ENCODE peak calls at places on chromosomes 11 and 22, in eight cellular contexts. One of them, this sample, is unnamed.

GRCh38 chr11:115612331-115612730 is 108.1 kb upstream of the CADM1 start:
- DNase-seq in WERI-Rb-1: no peak
- DNase-seq in fibroblast of pulmonary artery: no peak
- DNase-seq in tibial artery: no peak
- DNase-seq in cardiac muscle cell: peak; percentile 37
- DNase-seq in GM12865: no peak
- DNase-seq in mesothelial cell of epicardium: no peak
- DNase-seq in fibroblast of lung: peak; percentile 83
- DNase-seq in this sample: no peak

GRCh38 chr22:25403284-25403606 is 161.2 kb upstream of the GRK3 start:
- DNase-seq in WERI-Rb-1: no peak
- DNase-seq in fibroblast of pulmonary artery: no peak
- DNase-seq in tibial artery: no peak
- DNase-seq in cardiac muscle cell: no peak
- DNase-seq in GM12865: no peak
- DNase-seq in mesothelial cell of epicardium: no peak
- DNase-seq in fibroblast of lung: no peak
- DNase-seq in this sample: no peak

GRCh38 chr11:64558869-64559268 is 32.2 kb upstream of the SLC22A12 start:
- DNase-seq in WERI-Rb-1: no peak
- DNase-seq in fibroblast of pulmonary artery: no peak
- DNase-seq in tibial artery: no peak
- DNase-seq in cardiac muscle cell: no peak
- DNase-seq in GM12865: no peak
- DNase-seq in mesothelial cell of epicardium: no peak
- DNase-seq in fibroblast of lung: no peak
- DNase-seq in this sample: no peak

GRCh38 chr11:70828498-70829159 is 423.7 kb downstream of the SHANK2 start:
- DNase-seq in WERI-Rb-1: no peak
- DNase-seq in fibroblast of pulmonary artery: no peak
- DNase-seq in tibial artery: no peak
- DNase-seq in cardiac muscle cell: no peak
- DNase-seq in GM12865: no peak
- DNase-seq in mesothelial cell of epicardium: no peak
- DNase-seq in fibroblast of lung: no peak
- DNase-seq in this sample: no peak

GRCh38 chr22:49960967-49961600 is 512 bp downstream of the PIM3 start:
- DNase-seq in WERI-Rb-1: peak; percentile 46
- DNase-seq in fibroblast of pulmonary artery: peak; percentile 49
- DNase-seq in tibial artery: no peak
- DNase-seq in cardiac muscle cell: peak; percentile 57
- DNase-seq in GM12865: peak; percentile 75
- DNase-seq in mesothelial cell of epicardium: no peak
- DNase-seq in fibroblast of lung: peak; percentile 61
- DNase-seq in this sample: peak; percentile 58

GRCh38 chr11:36793542-36793926 is 195.5 kb upstream of the RAG2 start:
- DNase-seq in WERI-Rb-1: peak; percentile 13
- DNase-seq in fibroblast of pulmonary artery: no peak
- DNase-seq in tibial artery: no peak
- DNase-seq in cardiac muscle cell: no peak
- DNase-seq in GM12865: no peak
- DNase-seq in mesothelial cell of epicardium: no peak
- DNase-seq in fibroblast of lung: no peak
- DNase-seq in this sample: no peak

GRCh38 chr11:116334596-116334995 is 438.2 kb downstream of the BUD13 start:
- DNase-seq in WERI-Rb-1: no peak
- DNase-seq in fibroblast of pulmonary artery: no peak
- DNase-seq in tibial artery: no peak
- DNase-seq in cardiac muscle cell: no peak
- DNase-seq in GM12865: no peak
- DNase-seq in mesothelial cell of epicardium: no peak
- DNase-seq in fibroblast of lung: no peak
- DNase-seq in this sample: no peak

GRCh38 chr22:36404436-36404835 is 16.7 kb upstream of the MYH9 start:
- DNase-seq in WERI-Rb-1: no peak
- DNase-seq in fibroblast of pulmonary artery: no peak
- DNase-seq in tibial artery: no peak
- DNase-seq in cardiac muscle cell: no peak
- DNase-seq in GM12865: no peak
- DNase-seq in mesothelial cell of epicardium: no peak
- DNase-seq in fibroblast of lung: no peak
- DNase-seq in this sample: no peak

GRCh38 chr11:63905179-63905578 is 11.8 kb downstream of the RCOR2 start:
- DNase-seq in WERI-Rb-1: no peak
- DNase-seq in fibroblast of pulmonary artery: no peak
- DNase-seq in tibial artery: peak; percentile 27
- DNase-seq in cardiac muscle cell: no peak
- DNase-seq in GM12865: no peak
- DNase-seq in mesothelial cell of epicardium: no peak
- DNase-seq in fibroblast of lung: no peak
- DNase-seq in this sample: no peak

GRCh38 chr22:50039669-50040458 is 18.2 kb downstream of the TTLL8 start:
- DNase-seq in WERI-Rb-1: no peak
- DNase-seq in fibroblast of pulmonary artery: no peak
- DNase-seq in tibial artery: no peak
- DNase-seq in cardiac muscle cell: no peak
- DNase-seq in GM12865: no peak
- DNase-seq in mesothelial cell of epicardium: no peak
- DNase-seq in fibroblast of lung: no peak
- DNase-seq in this sample: no peak

GRCh38 chr22:41501209-41501608 is 32.3 kb downstream of the ACO2 start:
- DNase-seq in WERI-Rb-1: peak; percentile 46
- DNase-seq in fibroblast of pulmonary artery: no peak
- DNase-seq in tibial artery: no peak
- DNase-seq in cardiac muscle cell: no peak
- DNase-seq in GM12865: peak; percentile 63
- DNase-seq in mesothelial cell of epicardium: no peak
- DNase-seq in fibroblast of lung: no peak
- DNase-seq in this sample: peak; percentile 46

GRCh38 chr11:122715883-122716282 is 60.4 kb downstream of the UBASH3B start:
- DNase-seq in WERI-Rb-1: no peak
- DNase-seq in fibroblast of pulmonary artery: no peak
- DNase-seq in tibial artery: no peak
- DNase-seq in cardiac muscle cell: no peak
- DNase-seq in GM12865: no peak
- DNase-seq in mesothelial cell of epicardium: no peak
- DNase-seq in fibroblast of lung: no peak
- DNase-seq in this sample: no peak

GRCh38 chr11:122714021-122714420 is 58.5 kb downstream of the UBASH3B start:
- DNase-seq in WERI-Rb-1: no peak
- DNase-seq in fibroblast of pulmonary artery: no peak
- DNase-seq in tibial artery: no peak
- DNase-seq in cardiac muscle cell: no peak
- DNase-seq in GM12865: peak; percentile 52
- DNase-seq in mesothelial cell of epicardium: no peak
- DNase-seq in fibroblast of lung: no peak
- DNase-seq in this sample: peak; percentile 46

GRCh38 chr11:122714484-122714883 is 59.0 kb downstream of the UBASH3B start:
- DNase-seq in WERI-Rb-1: no peak
- DNase-seq in fibroblast of pulmonary artery: no peak
- DNase-seq in tibial artery: peak; percentile 27
- DNase-seq in cardiac muscle cell: no peak
- DNase-seq in GM12865: no peak
- DNase-seq in mesothelial cell of epicardium: no peak
- DNase-seq in fibroblast of lung: no peak
- DNase-seq in this sample: no peak

GRCh38 chr11:122720482-122720881 is 65.0 kb downstream of the UBASH3B start:
- DNase-seq in WERI-Rb-1: no peak
- DNase-seq in fibroblast of pulmonary artery: peak; percentile 46
- DNase-seq in tibial artery: no peak
- DNase-seq in cardiac muscle cell: peak; percentile 51
- DNase-seq in GM12865: no peak
- DNase-seq in mesothelial cell of epicardium: no peak
- DNase-seq in fibroblast of lung: peak; percentile 67
- DNase-seq in this sample: no peak

GRCh38 chr11:122717264-122717867 is 61.8 kb downstream of the UBASH3B start:
- DNase-seq in WERI-Rb-1: no peak
- DNase-seq in fibroblast of pulmonary artery: no peak
- DNase-seq in tibial artery: no peak
- DNase-seq in cardiac muscle cell: no peak
- DNase-seq in GM12865: peak; percentile 85
- DNase-seq in mesothelial cell of epicardium: no peak
- DNase-seq in fibroblast of lung: no peak
- DNase-seq in this sample: peak; percentile 93
- TF ChIP-seq CTCF in WERI-Rb-1: no peak
- TF ChIP-seq CTCF in fibroblast of pulmonary artery: no peak
- TF ChIP-seq CTCF in tibial artery: no peak
- TF ChIP-seq CTCF in cardiac muscle cell: no peak
- TF ChIP-seq CTCF in GM12865: no peak
- TF ChIP-seq CTCF in mesothelial cell of epicardium: no peak
- TF ChIP-seq CTCF in fibroblast of lung: no peak
- TF ChIP-seq CTCF in this sample: no peak

GRCh38 chr11:10933455-10934292 is 75.8 kb upstream of the ZBED5 start:
- DNase-seq in WERI-Rb-1: peak; percentile 92
- DNase-seq in fibroblast of pulmonary artery: peak; percentile 95
- DNase-seq in tibial artery: peak; percentile 93
- DNase-seq in cardiac muscle cell: peak; percentile 96
- DNase-seq in GM12865: peak; percentile 83
- DNase-seq in mesothelial cell of epicardium: peak; percentile 92
- DNase-seq in fibroblast of lung: peak; percentile 89
- DNase-seq in this sample: peak; percentile 91

GRCh38 chr11:10932976-10933375 is 75.1 kb upstream of the ZBED5 start:
- DNase-seq in WERI-Rb-1: no peak
- DNase-seq in fibroblast of pulmonary artery: no peak
- DNase-seq in tibial artery: no peak
- DNase-seq in cardiac muscle cell: no peak
- DNase-seq in GM12865: no peak
- DNase-seq in mesothelial cell of epicardium: no peak
- DNase-seq in fibroblast of lung: no peak
- DNase-seq in this sample: no peak

GRCh38 chr11:10931761-10932700 is 74.2 kb upstream of the ZBED5 start:
- DNase-seq in WERI-Rb-1: peak; percentile 44
- DNase-seq in fibroblast of pulmonary artery: peak; percentile 24
- DNase-seq in tibial artery: peak; percentile 75
- DNase-seq in cardiac muscle cell: peak; percentile 61
- DNase-seq in GM12865: no peak
- DNase-seq in mesothelial cell of epicardium: peak; percentile 65
- DNase-seq in fibroblast of lung: no peak
- DNase-seq in this sample: no peak

GRCh38 chr11:10930224-10930960 is 72.5 kb upstream of the ZBED5 start:
- DNase-seq in WERI-Rb-1: peak; percentile 27
- DNase-seq in fibroblast of pulmonary artery: peak; percentile 39
- DNase-seq in tibial artery: no peak
- DNase-seq in cardiac muscle cell: no peak
- DNase-seq in GM12865: no peak
- DNase-seq in mesothelial cell of epicardium: no peak
- DNase-seq in fibroblast of lung: peak; percentile 40
- DNase-seq in this sample: peak; percentile 21

GRCh38 chr11:10930961-10931760 is 73.3 kb upstream of the ZBED5 start:
- DNase-seq in WERI-Rb-1: peak; percentile 87
- DNase-seq in fibroblast of pulmonary artery: peak; percentile 84
- DNase-seq in tibial artery: peak; percentile 66
- DNase-seq in cardiac muscle cell: peak; percentile 93
- DNase-seq in GM12865: no peak
- DNase-seq in mesothelial cell of epicardium: peak; percentile 77
- DNase-seq in fibroblast of lung: peak; percentile 80
- DNase-seq in this sample: peak; percentile 50
- TF ChIP-seq CTCF in WERI-Rb-1: no peak
- TF ChIP-seq CTCF in fibroblast of pulmonary artery: no peak
- TF ChIP-seq CTCF in tibial artery: no peak
- TF ChIP-seq CTCF in cardiac muscle cell: no peak
- TF ChIP-seq CTCF in GM12865: no peak
- TF ChIP-seq CTCF in mesothelial cell of epicardium: no peak
- TF ChIP-seq CTCF in fibroblast of lung: no peak
- TF ChIP-seq CTCF in this sample: no peak

GRCh38 chr11:78149646-78150045 is 10.2 kb upstream of the ALG8 start:
- DNase-seq in WERI-Rb-1: no peak
- DNase-seq in fibroblast of pulmonary artery: peak; percentile 77
- DNase-seq in tibial artery: peak; percentile 65
- DNase-seq in cardiac muscle cell: peak; percentile 77
- DNase-seq in GM12865: no peak
- DNase-seq in mesothelial cell of epicardium: no peak
- DNase-seq in fibroblast of lung: peak; percentile 54
- DNase-seq in this sample: peak; percentile 24
- TF ChIP-seq CTCF in WERI-Rb-1: peak; percentile 7
- TF ChIP-seq CTCF in fibroblast of pulmonary artery: peak; percentile 48
- TF ChIP-seq CTCF in tibial artery: peak; percentile 57
- TF ChIP-seq CTCF in cardiac muscle cell: peak; percentile 46
- TF ChIP-seq CTCF in GM12865: no peak
- TF ChIP-seq CTCF in mesothelial cell of epicardium: no peak
- TF ChIP-seq CTCF in fibroblast of lung: peak; percentile 59
- TF ChIP-seq CTCF in this sample: no peak

GRCh38 chr11:84526250-84526649 is 1100.9 kb downstream of the DLG2 start:
- DNase-seq in WERI-Rb-1: no peak
- DNase-seq in fibroblast of pulmonary artery: peak; percentile 2
- DNase-seq in tibial artery: no peak
- DNase-seq in cardiac muscle cell: no peak
- DNase-seq in GM12865: no peak
- DNase-seq in mesothelial cell of epicardium: no peak
- DNase-seq in fibroblast of lung: no peak
- DNase-seq in this sample: no peak

GRCh38 chr11:84522331-84522730 is 1104.8 kb downstream of the DLG2 start:
- DNase-seq in WERI-Rb-1: no peak
- DNase-seq in fibroblast of pulmonary artery: peak; percentile 7
- DNase-seq in tibial artery: no peak
- DNase-seq in cardiac muscle cell: peak; percentile 9
- DNase-seq in GM12865: no peak
- DNase-seq in mesothelial cell of epicardium: no peak
- DNase-seq in fibroblast of lung: peak; percentile 30
- DNase-seq in this sample: no peak

GRCh38 chr11:84518601-84519183 is 1108.5 kb downstream of the DLG2 start:
- DNase-seq in WERI-Rb-1: no peak
- DNase-seq in fibroblast of pulmonary artery: no peak
- DNase-seq in tibial artery: no peak
- DNase-seq in cardiac muscle cell: no peak
- DNase-seq in GM12865: no peak
- DNase-seq in mesothelial cell of epicardium: no peak
- DNase-seq in fibroblast of lung: no peak
- DNase-seq in this sample: no peak

DNA sequence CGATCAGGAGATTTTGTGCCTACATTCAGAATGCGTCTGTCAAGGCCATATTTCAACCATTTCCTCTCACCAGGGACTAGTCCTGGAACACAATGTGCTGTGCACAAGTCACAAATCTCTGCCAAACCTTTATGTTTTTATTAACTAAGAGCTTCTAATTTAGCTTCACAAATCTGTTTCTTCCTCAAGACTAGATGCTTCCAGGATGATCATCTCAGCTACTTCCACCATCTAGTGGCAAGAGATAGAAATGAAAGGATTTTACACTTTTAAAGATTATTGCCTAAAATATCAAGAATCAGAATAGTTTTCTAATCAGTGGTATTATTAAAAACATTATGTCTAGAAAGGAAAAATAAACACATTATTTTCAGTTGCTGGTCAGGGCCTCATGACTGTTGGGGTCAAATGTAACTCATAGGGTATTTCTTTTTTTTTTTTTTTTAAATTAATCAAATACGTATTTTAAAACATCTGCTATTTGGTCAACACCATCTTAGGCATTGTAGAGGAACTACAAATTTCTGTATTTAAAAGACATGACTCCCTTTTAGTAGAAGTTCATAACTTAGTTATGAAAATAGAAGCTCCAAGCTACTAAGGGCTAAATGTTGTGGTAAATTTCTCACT is 1102.6 kb downstream of the DLG2 start:
- DNase-seq in WERI-Rb-1: no peak
- DNase-seq in fibroblast of pulmonary artery: peak; percentile 61
- DNase-seq in tibial artery: no peak
- DNase-seq in cardiac muscle cell: peak; percentile 55
- DNase-seq in GM12865: peak; percentile 10
- DNase-seq in mesothelial cell of epicardium: no peak
- DNase-seq in fibroblast of lung: peak; percentile 29
- DNase-seq in this sample: no peak
- TF ChIP-seq CTCF in WERI-Rb-1: no peak
- TF ChIP-seq CTCF in fibroblast of pulmonary artery: peak; percentile 67
- TF ChIP-seq CTCF in tibial artery: peak; percentile 73
- TF ChIP-seq CTCF in cardiac muscle cell: peak; percentile 59
- TF ChIP-seq CTCF in GM12865: no peak
- TF ChIP-seq CTCF in mesothelial cell of epicardium: peak; percentile 61
- TF ChIP-seq CTCF in fibroblast of lung: peak; percentile 43
- TF ChIP-seq CTCF in this sample: no peak

This sample was measured in activated CD8-positive, alpha-beta T cell treated with anti-CD3 and anti-CD28 coated beads for 36 hours.